ENCODE peak calls at places on chromosomes 12 and 14, in ten cellular contexts. E is choroid plexus epithelial cell; Q is tibial nerve; S is EH; I is left ventricle myocardium superior; O is MV-4-11; G is germinal center; K is CD8-positive, alpha-beta T cell; N is GM20000; R is stimulated activated CD4-positive, alpha-beta T cell treated with anti-CD3 and anti-CD28 coated beads, Interleukin-2, amount 100 ng/mL, for 48 hours. W is an unnamed sample.
A peak's percentile ranks its signal among the peaks of the same experiment; 100 is the strongest.

GRCh38 chr14:88929656-88930436 is 105.4 kb downstream of the TTC8 start:
- DNase-seq in R (no peak), O (peak; percentile 7), K (no peak), I (no peak), E (no peak), S (peak; percentile 7), N (no peak), G (peak; percentile 15), Q (no peak), W (no peak)

GRCh38 chr12:7859552-7859951 is 13.2 kb downstream of the SLC2A14 start:
- DNase-seq in N (no peak), R (no peak), G (no peak), K (no peak), Q (no peak), I (no peak), S (peak; percentile 87), O (no peak), E (peak; percentile 59), W (no peak)

GRCh38 chr14:89401783-89402182 is 15.2 kb downstream of the FOXN3 start:
- DNase-seq in S (no peak), Q (no peak), R (no peak), O (no peak), I (no peak), G (no peak), N (no peak), E (no peak), K (no peak), W (no peak)

GRCh38 chr14:64952598-64953309 is 10.2 kb upstream of the GPX2 start:
- DNase-seq in S (no peak), O (no peak), E (peak; percentile 61), R (no peak), I (no peak), K (no peak), Q (no peak), N (peak; percentile 67), G (peak; percentile 29), W (no peak)

GRCh38 chr14:97298331-97298730 is 501.1 kb downstream of the VRK1 start:
- DNase-seq in I (no peak), K (no peak), O (no peak), G (no peak), Q (no peak), E (no peak), S (no peak), N (no peak), R (no peak), W (no peak)

GRCh38 chr14:78835052-78835451 is 664.9 kb downstream of the NRXN3 start:
- DNase-seq in O (peak; percentile 9), G (no peak), Q (no peak), I (no peak), S (no peak), R (no peak), N (no peak), E (no peak), K (no peak), W (no peak)

GRCh38 chr14:91901449-91902250 is 34.3 kb upstream of the TC2N start:
- DNase-seq in Q (no peak), E (no peak), G (no peak), R (no peak), I (peak; percentile 69), S (no peak), K (no peak), N (no peak), O (no peak), W (peak; percentile 74)

GRCh38 chr14:77190977-77191376 is 9.4 kb downstream of the TMEM63C start:
- DNase-seq in O (no peak), S (no peak), R (no peak), G (no peak), I (no peak), Q (no peak), K (no peak), N (no peak), E (peak; percentile 7), W (no peak)

GRCh38 chr12:62934799-62935674 is at the start of gene PPM1H:
- DNase-seq in K (no peak), S (peak; percentile 60), N (peak; percentile 79), O (peak; percentile 39), E (peak; percentile 41), Q (no peak), G (peak; percentile 72), I (peak; percentile 83), R (no peak), W (peak; percentile 58)

GRCh38 chr14:76686646-76687045 is 74.6 kb upstream of the VASH1 start:
- DNase-seq in Q (no peak), E (no peak), G (no peak), S (no peak), K (no peak), O (no peak), R (no peak), N (no peak), I (no peak), W (no peak)

GRCh38 chr12:45231515-45232145 is 15.7 kb downstream of the ANO6 start:
- DNase-seq in G (no peak), S (peak; percentile 88), E (peak; percentile 79), Q (no peak), O (no peak), R (no peak), N (no peak), K (no peak), I (no peak), W (no peak)

GRCh38 chr12:42780671-42781070 is 191.1 kb upstream of the PRICKLE1 start:
- DNase-seq in G (no peak), N (no peak), O (no peak), K (no peak), R (no peak), S (no peak), I (no peak), Q (no peak), E (no peak), W (no peak)

GRCh38 chr14:101184104-101184455 is 280.6 kb upstream of the RTL1 start:
- DNase-seq in R (no peak), E (no peak), O (no peak), N (no peak), Q (no peak), S (no peak), I (no peak), G (no peak), K (no peak), W (no peak)

GRCh38 chr12:91565246-91565645 is 382.6 kb upstream of the DCN start:
- DNase-seq in R (peak; percentile 25), G (no peak), O (no peak), S (no peak), I (no peak), K (no peak), E (peak; percentile 22), N (no peak), Q (no peak), W (no peak)

GRCh38 chr12:103844296-103844695 is 3.3 kb upstream of the NT5DC3 start:
- DNase-seq in I (no peak), S (no peak), Q (no peak), N (no peak), O (no peak), G (no peak), E (no peak), R (no peak), K (no peak), W (no peak)

GRCh38 chr12:84636801-84637285 is 275.8 kb downstream of the SLC6A15 start:
- DNase-seq in O (no peak), Q (no peak), R (no peak), E (peak; percentile 72), N (no peak), S (peak; percentile 78), G (no peak), K (no peak), I (no peak), W (no peak)

GRCh38 chr12:30806989-30807694 is 52.4 kb upstream of the CAPRIN2 start:
- DNase-seq in S (peak; percentile 77), G (peak; percentile 17), N (peak; percentile 53), O (peak; percentile 27), K (peak; percentile 51), R (no peak), E (peak; percentile 90), I (no peak), Q (no peak), W (no peak)

GRCh38 chr12:51323966-51324895 is at the start of gene BIN2:
- DNase-seq in G (peak; percentile 89), S (no peak), O (peak; percentile 80), Q (peak; percentile 22), I (peak; percentile 77), R (peak; percentile 47), N (peak; percentile 84), K (peak; percentile 92), E (no peak), W (peak; percentile 75)

GRCh38 chr12:47385587-47385986 is 305.8 kb upstream of the AMIGO2 start:
- DNase-seq in G (no peak), Q (no peak), R (no peak), I (no peak), N (no peak), S (no peak), O (no peak), E (no peak), K (no peak), W (no peak)

GRCh38 chr12:64625243-64626077 is 15.2 kb downstream of the RASSF3 start:
- DNase-seq in Q (no peak), R (peak; percentile 18), E (peak; percentile 92), O (peak; percentile 98), K (peak; percentile 47), I (peak; percentile 72), S (peak; percentile 94), N (peak; percentile 47), G (peak; percentile 48), W (peak; percentile 48)

GRCh38 chr12:110279561-110279960 is 1.5 kb upstream of the ATP2A2 start:
- DNase-seq in S (no peak), E (no peak), I (no peak), R (no peak), O (no peak), N (no peak), Q (no peak), G (no peak), K (no peak), W (no peak)

GRCh38 chr14:74506408-74506807 is 12.8 kb downstream of the ISCA2 start:
- DNase-seq in Q (no peak), R (no peak), N (no peak), E (no peak), S (no peak), I (no peak), G (no peak), O (no peak), K (no peak), W (no peak)

GRCh38 chr14:76348898-76349297 is 27.0 kb upstream of the ESRRB start:
- DNase-seq in S (peak; percentile 93), K (no peak), R (no peak), O (peak; percentile 82), G (no peak), E (peak; percentile 42), Q (no peak), N (no peak), I (no peak), W (peak; percentile 69)

GRCh38 chr12:128920468-128920867 is 67.2 kb downstream of the GLT1D1 start:
- DNase-seq in R (no peak), S (no peak), E (peak; percentile 10), G (no peak), I (no peak), O (peak; percentile 94), K (no peak), N (no peak), Q (no peak), W (no peak)

GRCh38 chr14:100851946-100852620 is 26.2 kb downstream of the MEG3 start:
- DNase-seq in S (no peak), N (no peak), I (no peak), Q (no peak), R (no peak), G (no peak), E (no peak), K (no peak), O (no peak), W (no peak)

GRCh38 chr14:24852312-24853060 is 197.5 kb downstream of the STXBP6 start:
- DNase-seq in N (no peak), R (no peak), Q (no peak), I (no peak), E (no peak), S (no peak), G (no peak), K (no peak), O (no peak), W (no peak)

W was measured in psoas muscle.